ENCODE peak calls at places on chromosomes 16 and 17, in four cellular contexts. Q is Daoy, F is iris pigment epithelial cell, V is NT2/D1. I is an unnamed sample.

GRCh38 chr17:37110012-37110701 is 161.4 kb downstream of the AATF start:
- DNase-seq in F (no peak), V (no peak), Q (no peak), I (no peak)

GRCh38 chr17:4623249-4623648 is 18.2 kb downstream of the ALOX15 start:
- DNase-seq in F (peak; percentile 77), Q (no peak), V (no peak), I (no peak)

GRCh38 chr16:86508028-86508946 is 2.0 kb upstream of the FOXF1 start:
- DNase-seq in F (peak; percentile 71), Q (peak; percentile 47), V (no peak), I (no peak)

GRCh38 chr17:14333506-14333905 is 32.6 kb downstream of the HS3ST3B1 start:
- DNase-seq in V (no peak), F (no peak), Q (no peak), I (no peak)

GRCh38 chr17:3502466-3502865 is 26.7 kb downstream of the ASPA start:
- DNase-seq in F (no peak), Q (no peak), V (no peak), I (no peak)

GRCh38 chr17:65334391-65334790 is 197.2 kb downstream of the RGS9 start:
- DNase-seq in V (no peak), Q (no peak), F (no peak), I (no peak)

GRCh38 chr17:39765159-39765558 is 27.4 kb downstream of the GRB7 start:
- DNase-seq in F (no peak), V (no peak), Q (no peak), I (no peak)

GRCh38 chr16:66849543-66849942 is 5.3 kb downstream of the CA7 start:
- DNase-seq in V (no peak), F (no peak), Q (no peak), I (no peak)

GRCh38 chr17:28574536-28574935 is 2.2 kb downstream of the ALDOC start:
- DNase-seq in F (no peak), Q (no peak), V (no peak), I (peak; percentile 17)

GRCh38 chr16:47493358-47494337 is 32.5 kb downstream of the PHKB start:
- DNase-seq in V (no peak), Q (no peak), F (no peak), I (no peak)

GRCh38 chr17:38970128-38970527 is 2.9 kb upstream of the FBXO47 start:
- DNase-seq in V (no peak), F (no peak), Q (no peak), I (no peak)

GRCh38 chr16:24834459-24835335 is 11.1 kb upstream of the SLC5A11 start:
- DNase-seq in Q (peak; percentile 45), F (peak; percentile 54), V (peak; percentile 18), I (no peak)

GRCh38 chr17:3980381-3980975 is 16.2 kb upstream of the ATP2A3 start:
- DNase-seq in Q (no peak), V (no peak), F (no peak), I (no peak)

GRCh38 chr16:74035816-74036215 is 260.8 kb upstream of the PSMD7 start:
- DNase-seq in Q (peak; percentile 6), F (peak; percentile 10), V (no peak), I (no peak)

GRCh38 chr16:2238396-2239230 is 2.4 kb downstream of the DNASE1L2 start:
- DNase-seq in V (no peak), Q (no peak), F (no peak), I (no peak)

GRCh38 chr17:68097161-68097805 is 61.7 kb downstream of the KPNA2 start:
- DNase-seq in V (no peak), Q (no peak), F (peak; percentile 14), I (no peak)

I was measured in stimulated activated CD4-positive, alpha-beta T cell treated with anti-CD3 and anti-CD28 coated beads, Interleukin-1b, Interleukin-23, amount 100 ng/mL, for 48 hours.